ENCODE peak calls at places on chromosomes 2 and 18, in five cellular contexts. I is iris pigment epithelial cell, X is pancreas, A is Daoy, W is hypothalamus. M is an unnamed sample.

GRCh38 chr18:67551146-67551545 is 34.6 kb upstream of the DSEL start:
- DNase-seq in X (no peak), W (no peak), I (no peak), A (no peak), M (no peak)

GRCh38 chr2:66531156-66531555 is 96.2 kb downstream of the MEIS1 start:
- DNase-seq in A (no peak), W (no peak), X (no peak), I (no peak), M (no peak)

GRCh38 chr2:160747771-160748170 is 254.2 kb upstream of the RBMS1 start:
- DNase-seq in X (no peak), W (no peak), I (peak; percentile 66), A (peak; percentile 23), M (no peak)

GRCh38 chr18:72572896-72573295 is 28.8 kb upstream of the CBLN2 start:
- DNase-seq in A (no peak), I (no peak), W (no peak), X (no peak), M (no peak)

GRCh38 chr2:190627881-190628412 is 20.9 kb upstream of the NAB1 start:
- DNase-seq in A (peak; percentile 46), W (peak; percentile 61), I (peak; percentile 40), X (no peak), M (no peak)

GRCh38 chr2:207166349-207167128 is 791 bp upstream of the KLF7 start:
- DNase-seq in I (peak; percentile 84), X (peak; percentile 65), A (peak; percentile 81), W (peak; percentile 73), M (peak; percentile 79)

GRCh38 chr2:239039479-239039861 is 191.6 kb downstream of the TWIST2 start:
- DNase-seq in X (no peak), A (no peak), W (no peak), I (no peak), M (no peak)

GRCh38 chr2:236705295-236706114 is 135.9 kb downstream of the ACKR3 start:
- DNase-seq in A (no peak), W (no peak), X (no peak), I (no peak), M (no peak)

GRCh38 chr2:144078091-144078490 is 441.8 kb downstream of the ZEB2 start:
- DNase-seq in X (no peak), I (no peak), W (no peak), A (no peak), M (no peak)